ENCODE peak calls at places on chromosomes 11 and 22, in five cellular contexts. One of them, this sample, is unnamed.

GRCh38 chr11:66685276-66686099 is 7.8 kb upstream of the RBM4B start:
- DNase-seq in HCT116: no peak
- DNase-seq in mesendoderm: no peak
- DNase-seq in adrenal gland: no peak
- DNase-seq in cardiac muscle cell: no peak
- DNase-seq in this sample: no peak

GRCh38 chr22:39297490-39298193 is 21.8 kb downstream of the RPL3 start:
- DNase-seq in HCT116: no peak
- DNase-seq in mesendoderm: peak; percentile 73
- DNase-seq in adrenal gland: no peak
- DNase-seq in cardiac muscle cell: no peak
- DNase-seq in this sample: no peak

GRCh38 chr11:34052608-34053160 is 1.2 kb downstream of the CAPRIN1 start:
- DNase-seq in HCT116: no peak
- DNase-seq in mesendoderm: peak; percentile 44
- DNase-seq in adrenal gland: peak; percentile 36
- DNase-seq in cardiac muscle cell: peak; percentile 33
- DNase-seq in this sample: peak; percentile 28

GRCh38 chr22:17903564-17904295 is 120.6 kb downstream of the MICAL3 start:
- DNase-seq in HCT116: no peak
- DNase-seq in mesendoderm: no peak
- DNase-seq in adrenal gland: no peak
- DNase-seq in cardiac muscle cell: peak; percentile 33
- DNase-seq in this sample: no peak

GRCh38 chr11:74646964-74647363 is 54.6 kb downstream of the POLD3 start:
- DNase-seq in HCT116: no peak
- DNase-seq in mesendoderm: peak; percentile 29
- DNase-seq in adrenal gland: no peak
- DNase-seq in cardiac muscle cell: no peak
- DNase-seq in this sample: no peak

GRCh38 chr11:134736251-134737072 is 324.4 kb upstream of the B3GAT1 start:
- DNase-seq in HCT116: no peak
- DNase-seq in mesendoderm: no peak
- DNase-seq in adrenal gland: no peak
- DNase-seq in cardiac muscle cell: no peak
- DNase-seq in this sample: no peak

GRCh38 chr11:40281055-40281580 is 1178.3 kb downstream of the LRRC4C start:
- DNase-seq in HCT116: no peak
- DNase-seq in mesendoderm: peak; percentile 33
- DNase-seq in adrenal gland: no peak
- DNase-seq in cardiac muscle cell: no peak
- DNase-seq in this sample: no peak

GRCh38 chr22:37173709-37174108 is 14.3 kb downstream of the C1QTNF6 start:
- DNase-seq in HCT116: no peak
- DNase-seq in mesendoderm: no peak
- DNase-seq in adrenal gland: peak; percentile 56
- DNase-seq in cardiac muscle cell: no peak
- DNase-seq in this sample: no peak

GRCh38 chr11:93988455-93988854 is 32.7 kb upstream of the HEPHL1 start:
- DNase-seq in HCT116: no peak
- DNase-seq in mesendoderm: no peak
- DNase-seq in adrenal gland: no peak
- DNase-seq in cardiac muscle cell: no peak
- DNase-seq in this sample: no peak

GRCh38 chr11:96158126-96158525 is 184.9 kb downstream of the MAML2 start:
- DNase-seq in HCT116: no peak
- DNase-seq in mesendoderm: no peak
- DNase-seq in adrenal gland: no peak
- DNase-seq in cardiac muscle cell: no peak
- DNase-seq in this sample: no peak

GRCh38 chr11:96162816-96163499 is 180.0 kb downstream of the MAML2 start:
- DNase-seq in HCT116: no peak
- DNase-seq in mesendoderm: peak; percentile 50
- DNase-seq in adrenal gland: peak; percentile 31
- DNase-seq in cardiac muscle cell: no peak
- DNase-seq in this sample: no peak

GRCh38 chr11:96161271-96162089 is 181.5 kb downstream of the MAML2 start:
- DNase-seq in HCT116: no peak
- DNase-seq in mesendoderm: no peak
- DNase-seq in adrenal gland: no peak
- DNase-seq in cardiac muscle cell: no peak
- DNase-seq in this sample: no peak

GRCh38 chr11:96157517-96157873 is 185.5 kb downstream of the MAML2 start:
- DNase-seq in HCT116: no peak
- DNase-seq in mesendoderm: no peak
- DNase-seq in adrenal gland: no peak
- DNase-seq in cardiac muscle cell: no peak
- DNase-seq in this sample: no peak

DNA sequence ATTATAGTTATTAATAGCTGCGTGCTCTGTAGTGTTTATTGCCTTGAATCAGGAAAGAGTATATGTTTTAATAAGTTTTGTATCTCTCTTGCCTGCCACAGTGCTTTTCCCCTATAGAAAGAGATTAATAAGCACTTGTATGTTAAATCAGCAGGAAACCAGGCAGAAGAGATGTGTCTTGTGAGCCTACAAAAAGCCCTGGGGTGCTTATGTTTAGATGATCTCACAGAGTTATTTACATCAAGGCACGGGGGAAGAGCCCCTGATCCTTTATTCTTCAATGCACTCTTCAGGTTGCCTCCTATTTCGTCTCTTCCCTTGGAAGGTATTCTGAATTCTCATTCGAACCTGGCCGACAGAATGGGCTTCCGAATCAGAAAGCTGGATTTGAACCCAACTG is 183.0 kb downstream of the MAML2 start:
- DNase-seq in HCT116: no peak
- DNase-seq in mesendoderm: peak; percentile 44
- DNase-seq in adrenal gland: no peak
- DNase-seq in cardiac muscle cell: no peak
- DNase-seq in this sample: no peak
- H3K4me1 ChIP-seq in HCT116: peaks cover 12% of the 10 kb centered on the region
- H3K4me1 ChIP-seq in mesendoderm: peaks cover 7% of the 10 kb centered on the region
- H3K4me1 ChIP-seq in adrenal gland: peaks cover 38% of the 10 kb centered on the region
- H3K4me1 ChIP-seq in cardiac muscle cell: no peaks in the 10 kb centered on the region
- H3K4me1 ChIP-seq in this sample: peaks cover 20% of the 10 kb centered on the region

GRCh38 chr11:86160546-86161149 is 83.9 kb upstream of the EED start:
- DNase-seq in HCT116: no peak
- DNase-seq in mesendoderm: peak; percentile 73
- DNase-seq in adrenal gland: no peak
- DNase-seq in cardiac muscle cell: no peak
- DNase-seq in this sample: peak; percentile 13
- H3K4me1 ChIP-seq in HCT116: no peaks in the 10 kb centered on the region
- H3K4me1 ChIP-seq in mesendoderm: peaks cover 5% of the 10 kb centered on the region
- H3K4me1 ChIP-seq in adrenal gland: peaks cover 26% of the 10 kb centered on the region
- H3K4me1 ChIP-seq in cardiac muscle cell: no peaks in the 10 kb centered on the region
- H3K4me1 ChIP-seq in this sample: no peaks in the 10 kb centered on the region

DNA sequence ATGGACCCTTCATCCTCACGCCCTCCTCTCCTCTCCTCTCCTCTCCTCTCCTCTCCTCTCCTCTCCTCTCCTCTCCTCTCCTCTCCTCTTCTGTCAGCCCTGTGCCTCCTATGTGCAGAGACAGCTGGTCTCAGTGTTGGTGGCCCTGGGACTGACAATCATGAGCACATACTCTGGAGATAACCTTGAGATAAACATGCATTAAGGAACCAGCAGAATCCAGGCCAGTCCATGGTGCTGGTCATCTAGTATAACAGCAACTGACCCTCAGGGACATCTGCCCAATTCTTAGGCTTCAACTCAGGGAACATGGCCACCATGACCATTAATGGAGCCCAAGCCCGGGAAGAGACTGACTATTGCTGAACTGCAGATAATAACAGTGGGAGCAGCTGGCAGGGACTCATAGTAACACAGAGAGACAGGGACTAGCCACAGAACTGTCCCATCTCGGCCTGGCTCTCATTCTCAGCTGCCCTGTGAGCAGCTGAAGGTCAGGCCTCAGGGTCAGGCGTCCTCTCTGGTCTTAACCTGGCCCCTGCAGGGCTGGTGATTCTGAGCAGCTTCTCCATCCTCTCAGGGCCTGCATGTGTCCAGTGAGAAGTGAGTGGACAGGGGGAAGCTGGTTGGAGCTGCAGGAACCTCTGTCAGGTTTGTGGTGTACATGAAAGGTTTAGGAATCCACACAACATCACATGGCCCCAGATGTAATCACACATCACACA is 45.4 kb downstream of the GGTLC2 start:
- DNase-seq in HCT116: no peak
- DNase-seq in mesendoderm: no peak
- DNase-seq in adrenal gland: no peak
- DNase-seq in cardiac muscle cell: no peak
- DNase-seq in this sample: no peak
- H3K4me1 ChIP-seq in HCT116: peaks cover 10% of the 10 kb centered on the region
- H3K4me1 ChIP-seq in mesendoderm: no peaks in the 10 kb centered on the region
- H3K4me1 ChIP-seq in adrenal gland: no peaks in the 10 kb centered on the region
- H3K4me1 ChIP-seq in cardiac muscle cell: no peaks in the 10 kb centered on the region
- H3K4me1 ChIP-seq in this sample: no peaks in the 10 kb centered on the region

GRCh38 chr11:12677131-12677530 is 2.9 kb downstream of the TEAD1 start:
- DNase-seq in HCT116: no peak
- DNase-seq in mesendoderm: peak; percentile 79
- DNase-seq in adrenal gland: no peak
- DNase-seq in cardiac muscle cell: no peak
- DNase-seq in this sample: peak; percentile 34

GRCh38 chr11:12678991-12679390 is 4.8 kb downstream of the TEAD1 start:
- DNase-seq in HCT116: no peak
- DNase-seq in mesendoderm: no peak
- DNase-seq in adrenal gland: no peak
- DNase-seq in cardiac muscle cell: no peak
- DNase-seq in this sample: no peak

GRCh38 chr11:12679471-12679870 is 5.2 kb downstream of the TEAD1 start:
- DNase-seq in HCT116: no peak
- DNase-seq in mesendoderm: no peak
- DNase-seq in adrenal gland: no peak
- DNase-seq in cardiac muscle cell: no peak
- DNase-seq in this sample: no peak

GRCh38 chr11:12675951-12676711 is 1.9 kb downstream of the TEAD1 start:
- DNase-seq in HCT116: no peak
- DNase-seq in mesendoderm: peak; percentile 55
- DNase-seq in adrenal gland: no peak
- DNase-seq in cardiac muscle cell: peak; percentile 44
- DNase-seq in this sample: peak; percentile 33

GRCh38 chr11:12678092-12678491 is 3.9 kb downstream of the TEAD1 start:
- DNase-seq in HCT116: no peak
- DNase-seq in mesendoderm: no peak
- DNase-seq in adrenal gland: no peak
- DNase-seq in cardiac muscle cell: no peak
- DNase-seq in this sample: no peak
- H3K4me1 ChIP-seq in HCT116: peaks cover 27% of the 10 kb centered on the region
- H3K4me1 ChIP-seq in mesendoderm: peaks cover 24% of the 10 kb centered on the region
- H3K4me1 ChIP-seq in adrenal gland: peaks cover 23% of the 10 kb centered on the region
- H3K4me1 ChIP-seq in cardiac muscle cell: peaks cover 46% of the 10 kb centered on the region
- H3K4me1 ChIP-seq in this sample: peaks cover 40% of the 10 kb centered on the region

DNA sequence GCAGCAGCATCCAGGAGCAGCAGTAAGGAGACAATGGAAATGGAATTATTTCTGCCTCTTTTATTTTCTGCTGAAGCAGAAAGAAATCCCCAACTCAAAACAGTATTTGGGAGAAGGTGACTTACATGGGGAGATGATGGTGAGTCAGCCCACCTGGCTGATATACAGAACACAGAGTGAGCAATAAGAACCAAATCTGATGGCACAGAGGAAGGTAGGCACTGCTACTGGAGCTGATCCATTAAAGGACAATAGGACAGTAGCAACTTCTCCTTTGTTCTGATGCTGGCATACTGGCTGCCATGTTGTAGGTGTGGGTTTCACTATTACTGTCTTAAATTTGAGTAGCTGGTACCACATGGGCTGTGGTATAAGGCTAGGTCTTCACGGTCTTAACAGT is 45.2 kb downstream of the CLPB start:
- DNase-seq in HCT116: no peak
- DNase-seq in mesendoderm: no peak
- DNase-seq in adrenal gland: no peak
- DNase-seq in cardiac muscle cell: no peak
- DNase-seq in this sample: no peak
- H3K4me1 ChIP-seq in HCT116: no peaks in the 10 kb centered on the region
- H3K4me1 ChIP-seq in mesendoderm: no peaks in the 10 kb centered on the region
- H3K4me1 ChIP-seq in adrenal gland: peaks cover 4% of the 10 kb centered on the region
- H3K4me1 ChIP-seq in cardiac muscle cell: no peaks in the 10 kb centered on the region
- H3K4me1 ChIP-seq in this sample: no peaks in the 10 kb centered on the region

DNA sequence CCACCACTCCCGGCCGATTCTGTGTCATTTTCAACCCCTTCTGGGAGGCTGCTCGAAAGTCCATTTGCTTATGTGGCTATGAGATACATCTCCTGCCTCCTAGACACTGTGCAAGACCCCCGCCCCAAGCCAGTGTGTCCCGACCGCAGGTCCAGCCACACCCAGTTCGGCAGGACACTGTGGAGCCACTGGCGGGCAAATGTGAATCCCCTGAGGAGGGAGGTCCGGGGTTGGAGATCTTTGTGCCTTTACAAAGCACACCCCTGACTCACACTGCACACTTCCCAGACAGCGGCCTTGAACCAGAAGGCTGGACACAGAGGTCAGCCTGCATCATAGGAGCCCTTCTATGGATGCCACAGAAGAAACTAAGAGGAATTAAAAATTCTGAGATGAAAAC is 17.4 kb downstream of the FXYD6 start:
- DNase-seq in HCT116: no peak
- DNase-seq in mesendoderm: no peak
- DNase-seq in adrenal gland: no peak
- DNase-seq in cardiac muscle cell: no peak
- DNase-seq in this sample: peak; percentile 49
- H3K4me1 ChIP-seq in HCT116: peaks cover 2% of the 10 kb centered on the region
- H3K4me1 ChIP-seq in mesendoderm: peaks cover 2% of the 10 kb centered on the region
- H3K4me1 ChIP-seq in adrenal gland: peaks cover 45% of the 10 kb centered on the region
- H3K4me1 ChIP-seq in cardiac muscle cell: peaks cover 23% of the 10 kb centered on the region
- H3K4me1 ChIP-seq in this sample: peaks cover 51% of the 10 kb centered on the region

DNA sequence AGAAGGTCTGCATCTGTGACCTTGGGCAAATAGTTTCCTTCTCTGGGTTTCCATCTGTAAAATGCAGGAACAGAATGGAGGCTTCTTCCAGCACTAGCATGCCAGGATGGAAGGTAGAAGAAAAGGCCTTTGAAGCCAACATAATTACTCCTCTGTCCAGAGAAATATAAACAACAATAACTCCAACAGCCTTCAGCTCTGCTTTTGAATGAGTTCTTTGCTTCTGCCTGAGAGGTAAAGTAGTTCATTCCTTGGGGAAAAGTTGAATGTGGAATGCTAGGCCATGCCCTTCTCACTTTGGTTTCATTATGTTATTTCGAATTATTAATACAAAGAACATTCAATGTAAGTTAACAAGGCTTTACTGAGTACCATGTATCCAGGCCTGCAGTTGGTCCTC is 61.2 kb upstream of the BLID start:
- DNase-seq in HCT116: no peak
- DNase-seq in mesendoderm: no peak
- DNase-seq in adrenal gland: no peak
- DNase-seq in cardiac muscle cell: no peak
- DNase-seq in this sample: no peak
- H3K4me1 ChIP-seq in HCT116: peaks cover 83% of the 10 kb centered on the region
- H3K4me1 ChIP-seq in mesendoderm: no peaks in the 10 kb centered on the region
- H3K4me1 ChIP-seq in adrenal gland: no peaks in the 10 kb centered on the region
- H3K4me1 ChIP-seq in cardiac muscle cell: no peaks in the 10 kb centered on the region
- H3K4me1 ChIP-seq in this sample: no peaks in the 10 kb centered on the region

This sample was measured in HAP-1.